ENCODE peak calls at places on chromosome 18, in seven cellular contexts. P is CD8-positive, alpha-beta T cell; S is mammary epithelial cell; H is body of pancreas; J is HCT116; A is lower lobe of right lung; D is neuronal stem cell. F is an unnamed sample. For H3K27me3, the result is how much of the 10 kb centered on the place peaks cover.

GRCh38 chr18:53268455-53268854 is 928.5 kb downstream of the DCC start:
- DNase-seq in J (no peak), S (no peak), H (no peak), D (no peak), A (no peak), P (no peak), F (no peak)

GRCh38 chr18:76357585-76358265 is 137.3 kb downstream of the ZNF516 start:
- DNase-seq in J (no peak), D (no peak), H (no peak), A (no peak), P (no peak), S (no peak), F (no peak)

GRCh38 chr18:60826346-60826745 is 453.8 kb upstream of the MC4R start:
- DNase-seq in A (no peak), S (no peak), P (no peak), D (no peak), H (no peak), J (no peak), F (no peak)

GRCh38 chr18:59141294-59142068 is 1.8 kb downstream of the SEC11C start:
- DNase-seq in H (no peak), D (no peak), P (no peak), S (no peak), A (no peak), J (no peak), F (no peak)

GRCh38 chr18:62811674-62812073 is 96.3 kb downstream of the PHLPP1 start:
- DNase-seq in S (no peak), J (no peak), A (no peak), H (no peak), P (no peak), D (no peak), F (no peak)

GRCh38 chr18:73684651-73685050 is 463.0 kb downstream of the FBXO15 start:
- DNase-seq in P (no peak), D (no peak), J (no peak), H (no peak), A (no peak), S (peak), F (no peak)

GRCh38 chr18:13235981-13236380 is 17.4 kb downstream of the LDLRAD4 start:
- DNase-seq in J (no peak), S (no peak), H (peak), A (peak), P (no peak), D (no peak), F (peak)

GRCh38 chr18:9916067-9916684 is 2.4 kb downstream of the VAPA start:
- DNase-seq in P (no peak), D (no peak), A (no peak), S (no peak), J (no peak), H (no peak), F (no peak)

GRCh38 chr18:34322365-34323289 is 97.9 kb upstream of the NOL4 start:
- DNase-seq in J (peak), A (peak), H (peak), P (no peak), S (peak), D (peak), F (peak)

GRCh38 chr18:51110073-51110797 is 80.2 kb downstream of the SMAD4 start:
- DNase-seq in D (peak), S (peak), H (peak), J (no peak), P (peak), A (peak), F (peak)
- H3K4me3 ChIP-seq in D (no peak), S (no peak), H (no peak), J (no peak), P (no peak), A (no peak), F (no peak)

GRCh38 chr18:22166070-22166972 is 3.1 kb upstream of the GATA6 start:
- DNase-seq in H (peak), A (no peak), P (no peak), J (no peak), D (no peak), S (no peak), F (peak)
- H3K27me3 ChIP-seq in H (under half), A (half or more), P (under half), J (under half), D (under half), S (half or more), F (under half)

GRCh38 chr18:6729247-6730091 is at the start of gene ARHGAP28:
- DNase-seq in D (peak), A (peak), H (peak), J (no peak), S (peak), P (no peak), F (peak)
- H3K27ac ChIP-seq in D (peak), A (peak), H (peak), J (no peak), S (no peak), P (no peak), F (peak)

GRCh38 chr18:36297419-36298112 is at the start of gene FHOD3:
- DNase-seq in J (no peak), D (peak), H (peak), S (peak), A (peak), P (no peak), F (peak)

GRCh38 chr18:36294031-36294430 is 3.5 kb upstream of the FHOD3 start:
- DNase-seq in J (no peak), H (no peak), S (peak), A (no peak), D (no peak), P (no peak), F (no peak)

GRCh38 chr18:36295214-36295613 is 2.3 kb upstream of the FHOD3 start:
- DNase-seq in S (no peak), J (no peak), H (no peak), D (no peak), P (no peak), A (no peak), F (no peak)

GRCh38 chr18:36296591-36297418 is 708 bp upstream of the FHOD3 start:
- DNase-seq in S (peak), D (peak), A (peak), P (no peak), H (peak), J (peak), F (peak)

GRCh38 chr18:36295880-36296301 is 1.6 kb upstream of the FHOD3 start:
- DNase-seq in J (no peak), P (no peak), S (no peak), A (no peak), D (no peak), H (no peak), F (no peak)
- H3K4me3 ChIP-seq in J (no peak), P (no peak), S (no peak), A (no peak), D (no peak), H (no peak), F (no peak)

GRCh38 chr18:905307-905947 is 756 bp downstream of the ADCYAP1 start:
- DNase-seq in S (no peak), H (no peak), D (no peak), P (no peak), A (no peak), J (no peak), F (no peak)
- H3K27me3 ChIP-seq in S (half or more), H (under half), D (under half), P (under half), A (half or more), J (under half), F (half or more)

GRCh38 chr18:79374408-79375171 is 21.1 kb upstream of the NFATC1 start:
- DNase-seq in S (no peak), H (no peak), D (no peak), A (no peak), J (no peak), P (no peak), F (peak)

GRCh38 chr18:79373736-79374135 is 22.0 kb upstream of the NFATC1 start:
- DNase-seq in D (no peak), S (no peak), H (no peak), A (no peak), P (no peak), J (no peak), F (no peak)

GRCh38 chr18:79372991-79373390 is 22.7 kb upstream of the NFATC1 start:
- DNase-seq in A (no peak), S (no peak), D (no peak), H (no peak), J (no peak), P (no peak), F (no peak)

GRCh38 chr18:79372461-79372860 is 23.3 kb upstream of the NFATC1 start:
- DNase-seq in D (no peak), H (no peak), S (no peak), A (no peak), P (no peak), J (no peak), F (no peak)

GRCh38 chr18:79371536-79372210 is 24.1 kb upstream of the NFATC1 start:
- DNase-seq in H (no peak), P (no peak), S (no peak), J (no peak), A (no peak), D (no peak), F (no peak)
- H3K27ac ChIP-seq in H (no peak), P (no peak), S (no peak), J (no peak), A (no peak), D (no peak), F (no peak)

F was measured in upper lobe of right lung.